ENCODE peak calls at places on chromosome X, in four cellular contexts. Z, P, H and T are unnamed samples.

GRCh38 chrX:71111141-71111843 is at the start of gene IL2RG:
- DNase-seq in Z (no peak), H (peak), P (peak), T (no peak)

GRCh38 chrX:79146552-79147390 is 2.3 kb downstream of the GPR174 start:
- DNase-seq in H (no peak), P (no peak), Z (no peak), T (no peak)

GRCh38 chrX:43868791-43869190 is 13.5 kb downstream of the MAOB start:
- DNase-seq in Z (no peak), P (no peak), H (no peak), T (peak)

GRCh38 chrX:68196939-68197791 is 236.1 kb downstream of the OPHN1 start:
- DNase-seq in H (no peak), Z (no peak), P (peak), T (peak)

GRCh38 chrX:22220941-22221340 is 51.8 kb upstream of the CBLL2 start:
- DNase-seq in Z (peak), P (no peak), H (no peak), T (no peak)

GRCh38 chrX:18974993-18975392 is 8.9 kb downstream of the PHKA2 start:
- DNase-seq in P (no peak), Z (no peak), H (no peak), T (no peak)

GRCh38 chrX:155997436-155997835 is at the start of gene IL9R:
- DNase-seq in Z (no peak), P (no peak), H (no peak), T (no peak)

GRCh38 chrX:20530319-20530979 is 263.7 kb upstream of the RPS6KA3 start:
- DNase-seq in P (peak), H (no peak), Z (peak), T (no peak)

GRCh38 chrX:14030248-14030592 is 528 bp upstream of the GEMIN8 start:
- DNase-seq in P (no peak), H (no peak), Z (no peak), T (no peak)

GRCh38 chrX:129686422-129686948 is 31.7 kb upstream of the APLN start:
- DNase-seq in Z (peak), P (no peak), H (no peak), T (no peak)

GRCh38 chrX:2342878-2343277 is 157.9 kb downstream of the DHRSX start:
- DNase-seq in Z (peak), H (no peak), P (no peak), T (no peak)

DNA sequence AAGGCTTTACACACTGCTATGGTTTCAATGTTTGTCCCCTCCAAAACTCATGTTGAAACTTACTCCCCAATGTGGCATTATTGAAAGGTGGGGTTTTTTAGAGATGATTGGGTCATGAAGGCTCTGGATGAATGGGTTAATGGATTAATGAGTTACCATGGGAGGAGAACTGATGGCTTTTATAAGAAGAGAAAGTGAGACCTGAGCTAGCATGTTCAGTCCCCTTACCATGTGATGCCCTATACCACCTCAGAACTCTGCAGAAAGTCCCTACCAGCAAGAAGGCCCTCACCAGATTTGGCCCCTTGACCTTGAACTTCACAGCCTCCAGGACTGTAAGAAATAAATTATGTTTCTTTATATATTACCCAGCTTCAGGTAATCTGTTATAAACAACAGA is 68.9 kb upstream of the CAPN6 start:
- DNase-seq in H (no peak), Z (no peak), P (no peak), T (no peak)
- H3K4me3 ChIP-seq in H (no peak), Z (no peak), P (no peak), T (no peak)

GRCh38 chrX:25968920-25969319 is 169.2 kb upstream of the MAGEB18 start:
- DNase-seq in P (no peak), Z (no peak), H (no peak), T (no peak)
- TF ChIP-seq CTCF in P (no peak), Z (no peak), H (no peak), T (peak)

GRCh38 chrX:36957425-36958328 is 50.5 kb upstream of the FAM47C start:
- DNase-seq in P (no peak), H (no peak), Z (no peak), T (no peak)
- H3K4me3 ChIP-seq in P (peak), H (peak), Z (no peak), T (peak)

DNA sequence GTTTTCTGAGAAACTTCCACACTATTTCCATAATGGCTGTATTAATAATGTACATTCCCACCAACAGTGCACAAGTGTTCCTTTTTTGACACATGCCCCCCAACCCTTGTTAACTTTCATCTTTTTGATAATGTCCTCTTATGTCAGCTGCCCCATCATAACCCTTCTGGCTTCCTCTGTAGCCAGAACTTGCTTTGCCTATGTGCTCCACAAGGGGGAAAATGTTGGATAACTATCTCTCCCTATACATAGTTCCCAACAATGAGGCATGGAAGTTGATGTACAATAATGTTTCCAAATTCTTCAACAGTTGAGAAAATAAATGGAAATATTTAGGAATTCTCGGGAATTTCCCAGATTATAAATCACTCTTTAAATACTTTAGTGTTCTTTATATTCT is 142.9 kb downstream of the ASB9 start:
- DNase-seq in H (no peak), Z (no peak), P (no peak), T (no peak)
- TF ChIP-seq CTCF in H (no peak), Z (no peak), P (no peak), T (peak)

GRCh38 chrX:55057691-55058249 is 17.1 kb upstream of the PAGE2B start:
- DNase-seq in Z (peak), H (no peak), P (peak), T (no peak)
- H3K4me3 ChIP-seq in Z (no peak), H (peak), P (no peak), T (no peak)

GRCh38 chrX:10773318-10773717 is 152.9 kb upstream of the MID1 start:
- DNase-seq in H (no peak), Z (no peak), P (no peak), T (no peak)
- TF ChIP-seq CTCF in H (no peak), Z (no peak), P (no peak), T (no peak)